ENCODE peak calls at places on chromosome 17, in four cellular contexts. U, L, I and G are unnamed samples.

GRCh38 chr17:4609761-4610160 is 25.4 kb downstream of the SMTNL2 start:
- DNase-seq in U (no peak), L (no peak), I (no peak), G (no peak)

GRCh38 chr17:63634163-63634562 is 11.9 kb downstream of the MAP3K3 start:
- DNase-seq in U (no peak), I (no peak), L (peak; percentile 71), G (no peak)

GRCh38 chr17:4577386-4577993 is 6.8 kb upstream of the SMTNL2 start:
- DNase-seq in U (no peak), I (no peak), L (no peak), G (peak; percentile 47)

GRCh38 chr17:72110953-72111339 is 9.9 kb upstream of the SOX9 start:
- DNase-seq in I (no peak), U (no peak), L (no peak), G (no peak)

GRCh38 chr17:81664051-81664470 is 2.3 kb downstream of the OXLD1 start:
- DNase-seq in L (peak; percentile 32), U (no peak), I (no peak), G (no peak)

GRCh38 chr17:48348352-48348751 is 81.7 kb downstream of the SKAP1 start:
- DNase-seq in L (no peak), I (no peak), U (no peak), G (no peak)

GRCh38 chr17:1646199-1646875 is 805 bp upstream of the SCARF1 start:
- DNase-seq in I (no peak), L (no peak), U (no peak), G (no peak)

GRCh38 chr17:39761861-39762496 is 24.2 kb downstream of the GRB7 start:
- DNase-seq in L (no peak), U (no peak), I (no peak), G (no peak)

GRCh38 chr17:76026714-76027158 is 370 bp downstream of the EVPL start:
- DNase-seq in I (no peak), L (no peak), U (no peak), G (no peak)

GRCh38 chr17:5745091-5745820 is 160.9 kb upstream of the NLRP1 start:
- DNase-seq in I (no peak), L (no peak), U (no peak), G (no peak)

GRCh38 chr17:39001703-39002637 is 34.8 kb upstream of the FBXO47 start:
- DNase-seq in L (peak; percentile 77), U (no peak), I (no peak), G (no peak)

GRCh38 chr17:57935833-57936807 is 19.1 kb downstream of the CUEDC1 start:
- DNase-seq in I (no peak), L (no peak), U (no peak), G (peak; percentile 80)

GRCh38 chr17:77609553-77610517 is 348.7 kb upstream of the TNRC6C start:
- DNase-seq in L (peak; percentile 10), U (peak; percentile 43), I (peak; percentile 28), G (peak; percentile 27)

GRCh38 chr17:57067162-57067561 is 17.9 kb upstream of the AKAP1 start:
- DNase-seq in U (no peak), I (no peak), L (peak; percentile 34), G (no peak)

GRCh38 chr17:55421179-55421934 is at the start of gene MMD:
- DNase-seq in L (peak; percentile 20), I (peak; percentile 83), U (no peak), G (no peak)

GRCh38 chr17:12620200-12620720 is 45.4 kb upstream of the MYOCD start:
- DNase-seq in L (no peak), U (no peak), I (no peak), G (no peak)

GRCh38 chr17:83031321-83031945 is 48.0 kb upstream of the METRNL start:
- DNase-seq in L (no peak), U (no peak), I (no peak), G (no peak)
- TF ChIP-seq CBX5 in L (no peak), U (no peak), I (no peak), G (no peak)

GRCh38 chr17:60602871-60603270 is 2.9 kb downstream of the PPM1D start:
- DNase-seq in U (no peak), L (no peak), I (no peak), G (no peak)
- TF ChIP-seq CBX5 in U (no peak), L (no peak), I (no peak), G (no peak)

GRCh38 chr17:9370464-9370863 is 205.2 kb downstream of the STX8 start:
- DNase-seq in L (no peak), U (no peak), I (no peak), G (peak; percentile 50)

GRCh38 chr17:9368631-9369030 is 207.0 kb downstream of the STX8 start:
- DNase-seq in I (no peak), L (no peak), U (no peak), G (no peak)

GRCh38 chr17:9367186-9367585 is 208.4 kb downstream of the STX8 start:
- DNase-seq in U (no peak), I (no peak), L (no peak), G (no peak)

DNA sequence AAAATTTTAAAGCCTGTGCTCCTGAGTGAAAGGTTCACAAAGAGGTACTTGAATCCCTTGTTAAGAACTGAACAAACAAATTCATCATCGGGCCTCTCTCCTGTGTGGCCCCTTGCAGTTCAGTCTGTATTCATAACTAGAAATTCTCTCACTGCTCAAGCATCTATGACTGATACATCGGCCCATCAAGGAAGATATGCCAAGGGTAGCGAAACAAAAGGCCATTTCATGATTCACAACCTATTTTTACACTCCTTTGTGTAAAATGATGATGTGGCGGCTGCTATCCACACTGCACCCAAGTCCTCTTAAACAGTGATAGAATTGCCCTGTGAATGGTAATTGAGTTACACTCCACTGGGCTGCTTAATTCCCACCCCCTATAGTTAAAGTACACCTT is 204.6 kb downstream of the STX8 start:
- DNase-seq in L (no peak), I (no peak), U (peak; percentile 37), G (peak; percentile 83)
- TF ChIP-seq CBX5 in L (no peak), I (no peak), U (no peak), G (no peak)

GRCh38 chr17:79212150-79213087 is 137.8 kb downstream of the ENGASE start:
- DNase-seq in U (no peak), L (no peak), I (peak; percentile 69), G (no peak)
- TF ChIP-seq CBX5 in U (no peak), L (no peak), I (no peak), G (no peak)

DNA sequence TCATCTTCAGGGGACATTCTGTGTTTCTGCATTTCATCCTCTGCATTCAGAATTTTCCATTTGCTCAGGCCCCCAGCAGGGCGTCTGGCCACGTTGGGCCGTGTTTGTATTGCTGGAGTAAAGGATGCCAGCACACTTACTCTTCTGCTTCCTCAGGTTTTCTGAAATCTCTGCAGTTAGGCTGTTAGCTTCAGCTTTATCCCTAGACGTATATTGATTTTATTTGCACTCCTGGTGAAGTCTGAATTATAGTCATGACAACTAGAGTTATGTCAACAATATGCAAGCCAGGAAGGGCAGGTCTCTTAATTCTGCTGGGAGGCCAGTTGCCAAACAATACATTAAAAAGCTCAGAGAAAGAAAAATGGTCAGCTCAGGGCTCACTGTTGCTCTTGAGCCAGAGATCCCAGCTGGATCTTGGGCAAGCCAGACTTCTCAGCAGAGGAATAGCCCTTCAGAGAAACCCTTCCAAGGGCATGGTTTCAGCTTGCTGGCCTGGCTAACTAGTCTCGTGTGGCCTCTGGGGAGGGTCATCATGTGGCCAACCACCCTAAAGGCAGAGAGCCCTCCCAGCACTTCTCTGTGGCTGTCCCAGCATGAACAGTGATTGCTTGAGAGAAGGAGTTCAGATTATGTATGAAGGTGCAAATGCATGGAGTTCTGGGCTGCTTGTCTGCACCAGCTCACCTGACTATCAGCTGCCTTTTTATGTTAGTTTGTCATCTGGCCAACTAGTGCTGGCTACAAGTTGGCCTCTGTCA is 110.2 kb upstream of the CACNG5 start:
- DNase-seq in L (no peak), U (no peak), I (no peak), G (no peak)
- TF ChIP-seq CBX5 in L (no peak), U (no peak), I (no peak), G (no peak)

DNA sequence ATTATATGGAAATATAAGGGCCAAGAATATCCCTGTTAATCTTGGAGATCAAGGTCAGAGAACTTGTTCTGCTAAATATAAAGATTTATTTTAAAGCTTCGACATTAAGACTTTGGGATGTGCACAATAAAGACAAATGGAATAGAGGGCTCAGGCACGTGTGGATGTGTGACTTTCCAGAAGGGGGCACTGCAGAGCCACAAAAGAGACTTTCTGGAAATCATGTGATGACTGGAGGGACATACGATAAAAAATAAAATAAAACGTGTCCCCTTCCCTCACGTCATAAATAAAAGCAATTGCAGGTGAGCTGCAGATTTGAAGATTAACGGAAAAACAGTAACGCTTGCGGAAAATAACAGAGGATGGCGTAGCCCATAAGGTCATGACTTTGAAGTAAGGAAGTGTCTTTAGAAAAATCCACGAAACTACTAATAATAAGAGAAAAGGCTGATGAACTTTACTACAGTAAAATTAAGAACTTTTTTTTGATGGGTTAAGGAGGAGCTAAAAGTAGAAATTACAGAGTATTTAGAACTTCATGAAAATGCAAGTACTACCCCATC is 9.4 kb upstream of the ENGASE start:
- DNase-seq in I (peak; percentile 76), L (peak; percentile 77), U (no peak), G (peak; percentile 43)
- TF ChIP-seq CBX5 in I (no peak), L (no peak), U (no peak), G (no peak)

GRCh38 chr17:28743243-28744103 is at the start of gene TRAF4:
- DNase-seq in L (peak; percentile 95), I (peak; percentile 87), U (no peak), G (peak; percentile 73)
- TF ChIP-seq CBX5 in L (peak; percentile 32), I (no peak), U (no peak), G (no peak)

GRCh38 chr17:16938031-16938430 is 33.9 kb downstream of the TNFRSF13B start:
- DNase-seq in L (no peak), I (no peak), U (no peak), G (no peak)
- TF ChIP-seq CBX5 in L (no peak), I (no peak), U (no peak), G (no peak)

GRCh38 chr17:35541434-35541833 is 4.0 kb upstream of the SLFN12L start:
- DNase-seq in L (no peak), I (no peak), U (no peak), G (no peak)
- TF ChIP-seq CBX5 in L (no peak), I (no peak), U (no peak), G (no peak)